ENCODE peak calls at places on chromosomes 12 and 14, in nine cellular contexts. J is activated CD8-positive, alpha-beta T cell treated with anti-CD3 and anti-CD28 coated beads for 36 hours; W is fibroblast of lung; L is astrocyte of the spinal cord; R is coronary artery; F is fibroblast of pulmonary artery; G is AG10803; K is suprapubic skin; S is astrocyte of the cerebellum. E is an unnamed sample.

GRCh38 chr12:104736307-104736706 is 221.8 kb downstream of the SLC41A2 start:
- DNase-seq in G (peak; percentile 93), K (no peak), L (peak; percentile 88), W (peak; percentile 75), S (peak; percentile 72), J (no peak), R (no peak), F (peak; percentile 66), E (peak; percentile 78)

GRCh38 chr12:56636675-56637540 is 6.8 kb upstream of the BAZ2A start:
- DNase-seq in R (peak; percentile 100), K (peak; percentile 99), L (peak; percentile 100), W (peak; percentile 100), J (peak; percentile 99), F (peak; percentile 100), S (peak; percentile 99), G (peak; percentile 100), E (peak; percentile 100)

GRCh38 chr14:72745546-72745945 is 148.4 kb downstream of the DPF3 start:
- DNase-seq in K (no peak), F (peak; percentile 76), S (peak; percentile 74), L (peak; percentile 86), W (peak; percentile 83), J (no peak), R (no peak), G (peak; percentile 86), E (peak; percentile 41)

GRCh38 chr12:56487448-56488040 is 417 bp downstream of the GLS2 start:
- DNase-seq in G (no peak), R (no peak), F (peak; percentile 6), L (no peak), W (no peak), S (no peak), J (peak; percentile 50), K (peak; percentile 80), E (no peak)

GRCh38 chr14:75344396-75344795 is 65.8 kb downstream of the FOS start:
- DNase-seq in G (no peak), J (no peak), R (no peak), K (no peak), S (no peak), W (no peak), L (no peak), F (no peak), E (no peak)

GRCh38 chr14:94458558-94459200 is 6.1 kb upstream of the SERPINA11 start:
- DNase-seq in R (no peak), J (no peak), K (no peak), F (peak; percentile 67), W (no peak), G (no peak), L (peak; percentile 7), S (no peak), E (no peak)

GRCh38 chr12:42892702-42893101 is 303.2 kb upstream of the PRICKLE1 start:
- DNase-seq in J (no peak), L (no peak), W (no peak), G (no peak), K (no peak), R (no peak), S (no peak), F (no peak), E (no peak)

GRCh38 chr14:94574336-94574735 is 6.9 kb upstream of the SERPINA5 start:
- DNase-seq in S (no peak), J (no peak), F (no peak), R (peak; percentile 24), K (no peak), W (no peak), G (no peak), L (no peak), E (no peak)

GRCh38 chr12:66620703-66621102 is 58.2 kb downstream of the GRIP1 start:
- DNase-seq in R (no peak), W (no peak), F (no peak), G (peak; percentile 11), K (no peak), L (no peak), S (no peak), J (no peak), E (no peak)

GRCh38 chr14:69500096-69500495 is 15.6 kb downstream of the PLEKHD1 start:
- DNase-seq in L (no peak), W (no peak), K (no peak), G (no peak), J (no peak), S (no peak), F (no peak), R (no peak), E (no peak)

GRCh38 chr12:232731-233614 is 19.0 kb upstream of the SLC6A12 start:
- DNase-seq in K (peak; percentile 64), G (no peak), S (no peak), F (no peak), R (peak; percentile 56), L (no peak), W (no peak), J (no peak), E (no peak)

GRCh38 chr14:79586401-79586800 is 624.9 kb downstream of the DIO2 start:
- DNase-seq in G (no peak), S (no peak), F (no peak), K (no peak), W (no peak), J (no peak), R (no peak), L (no peak), E (no peak)

GRCh38 chr14:31942216-31942841 is 134.8 kb upstream of the ARHGAP5 start:
- DNase-seq in R (no peak), G (no peak), J (no peak), F (no peak), L (no peak), S (no peak), W (no peak), K (no peak), E (no peak)

GRCh38 chr12:18552829-18553228 is 185.0 kb downstream of the PLCZ1 start:
- DNase-seq in J (no peak), G (no peak), L (no peak), W (no peak), K (no peak), R (no peak), F (no peak), S (no peak), E (no peak)
- TF ChIP-seq CTCF in J (no peak), G (no peak), L (no peak), W (no peak), K (no peak), R (no peak), F (no peak), S (no peak), E (no peak)

GRCh38 chr12:128190614-128191013 is 76.4 kb upstream of the TMEM132C start:
- DNase-seq in W (no peak), R (no peak), L (no peak), J (no peak), K (no peak), F (no peak), S (no peak), G (no peak), E (no peak)
- TF ChIP-seq CTCF in W (no peak), R (no peak), L (no peak), J (peak; percentile 35), K (peak; percentile 34), F (no peak), S (peak; percentile 4), G (no peak), E (no peak)

DNA sequence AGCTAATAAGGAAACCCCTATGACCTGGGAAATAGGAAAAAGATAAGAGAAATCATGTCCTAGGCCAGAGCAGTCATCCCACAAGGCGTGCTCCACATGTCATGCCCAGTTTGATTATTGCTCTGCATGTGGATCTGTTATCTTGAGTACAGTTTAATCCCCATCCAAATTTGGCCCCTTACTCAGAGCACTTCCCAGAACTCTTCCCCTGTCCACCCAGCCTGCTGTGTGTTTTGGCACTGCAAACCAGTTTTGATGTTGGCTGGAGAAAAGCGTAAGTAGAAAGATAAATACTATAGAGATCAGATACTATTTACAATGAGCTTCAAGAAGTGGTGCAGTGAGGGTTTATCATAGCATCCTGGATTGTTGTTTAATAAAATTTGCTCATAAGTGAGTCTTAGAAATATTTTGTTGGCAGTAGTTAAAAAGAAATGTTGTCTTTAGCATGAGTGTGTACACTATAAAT is 83.8 kb downstream of the PTPRB start:
- DNase-seq in L (no peak), G (no peak), R (no peak), W (no peak), S (no peak), K (no peak), F (peak; percentile 65), J (no peak), E (no peak)
- TF ChIP-seq CTCF in L (no peak), G (no peak), R (no peak), W (no peak), S (no peak), K (no peak), F (no peak), J (no peak), E (no peak)

DNA sequence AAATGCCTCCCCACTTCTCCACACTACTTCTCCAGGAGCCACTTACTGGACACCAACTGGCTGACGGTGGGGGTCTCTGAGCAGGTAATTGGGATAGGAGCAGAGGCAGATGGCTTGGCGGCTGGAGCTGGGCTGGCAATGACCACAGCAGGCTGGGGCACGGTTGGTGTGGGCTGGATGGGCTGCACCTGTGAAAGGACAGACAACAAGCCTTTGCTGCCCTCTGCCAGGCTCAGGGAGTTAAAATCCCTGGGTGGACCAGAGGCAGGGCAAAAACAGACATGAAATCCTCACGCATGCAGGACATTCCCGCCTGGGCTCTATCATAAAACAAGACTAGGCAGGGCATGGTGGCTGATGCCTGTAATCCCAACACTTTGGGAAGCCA is 19.3 kb upstream of the TFCP2 start:
- DNase-seq in L (no peak), S (no peak), W (no peak), F (no peak), J (no peak), G (no peak), R (no peak), K (no peak), E (no peak)
- TF ChIP-seq CTCF in L (no peak), S (no peak), W (no peak), F (no peak), J (no peak), G (no peak), R (no peak), K (no peak), E (no peak)

GRCh38 chr12:22683131-22683530 is 58.2 kb downstream of the ETNK1 start:
- DNase-seq in J (no peak), W (no peak), L (no peak), G (no peak), K (no peak), S (no peak), R (no peak), F (no peak), E (no peak)
- TF ChIP-seq CTCF in J (no peak), W (no peak), L (no peak), G (no peak), K (no peak), S (no peak), R (no peak), F (no peak), E (no peak)

GRCh38 chr14:100358396-100358795 is 35.3 kb downstream of the SLC25A47 start:
- DNase-seq in W (no peak), K (no peak), J (no peak), S (no peak), L (no peak), G (no peak), F (no peak), R (no peak), E (no peak)
- TF ChIP-seq CTCF in W (no peak), K (no peak), J (no peak), S (no peak), L (no peak), G (no peak), F (no peak), R (no peak), E (no peak)

E was measured in AG09319.